ENCODE peak calls at places on chromosomes 16 and 17, in eight cellular contexts. N is cardiac fibroblast; X is effector memory CD8-positive, alpha-beta T cell; G is HEK293T; Z is stimulated activated CD8-positive, alpha-beta memory T cell treated with anti-CD3 and anti-CD28 coated beads, Interleukin-7, amount 100 ng/mL, for 1 hour; O is iPS-NIHi11; B is D341Med; L is hypothalamus. C is an unnamed sample.

GRCh38 chr16:50301626-50302471 is 35.5 kb downstream of the ADCY7 start:
- DNase-seq in L (no peak), X (no peak), B (no peak), Z (no peak), N (peak; percentile 55), G (no peak), O (peak; percentile 30), C (no peak)

GRCh38 chr17:9226794-9227135 is 205.5 kb downstream of the NTN1 start:
- DNase-seq in O (peak; percentile 55), L (no peak), X (no peak), N (no peak), G (no peak), Z (no peak), B (no peak), C (no peak)

GRCh38 chr16:56869513-56870270 is 4.7 kb downstream of the SLC12A3 start:
- DNase-seq in G (peak; percentile 34), O (peak; percentile 71), B (no peak), N (no peak), X (peak; percentile 31), Z (no peak), L (no peak), C (no peak)

GRCh38 chr17:9837551-9838471 is 12.1 kb downstream of the GLP2R start:
- DNase-seq in L (no peak), G (no peak), X (no peak), O (no peak), Z (no peak), N (peak; percentile 95), B (no peak), C (no peak)

GRCh38 chr16:71762186-71762585 is 37.7 kb upstream of the PHLPP2 start:
- DNase-seq in N (peak; percentile 33), O (no peak), Z (no peak), X (no peak), G (no peak), L (no peak), B (no peak), C (no peak)

GRCh38 chr16:85080923-85081498 is 31.3 kb downstream of the CIBAR2 start:
- DNase-seq in L (no peak), O (no peak), G (no peak), X (no peak), Z (no peak), N (no peak), B (peak; percentile 67), C (no peak)

GRCh38 chr16:58679763-58680162 is 4.8 kb downstream of the SLC38A7 start:
- DNase-seq in G (no peak), L (no peak), N (no peak), B (no peak), X (no peak), O (no peak), Z (no peak), C (no peak)

GRCh38 chr16:90046971-90047713 is 27.9 kb upstream of the DBNDD1 start:
- DNase-seq in N (peak; percentile 85), B (no peak), G (no peak), X (no peak), L (peak; percentile 26), Z (no peak), O (peak; percentile 75), C (no peak)

GRCh38 chr17:31511583-31511982 is 120.1 kb downstream of the RAB11FIP4 start:
- DNase-seq in Z (no peak), B (no peak), N (no peak), X (no peak), O (no peak), L (peak; percentile 28), G (no peak), C (no peak)

GRCh38 chr16:68823401-68823800 is 19.9 kb upstream of the TANGO6 start:
- DNase-seq in G (no peak), L (no peak), X (no peak), Z (no peak), O (peak; percentile 51), B (no peak), N (peak; percentile 88), C (no peak)

GRCh38 chr16:54056921-54057320 is 229.7 kb downstream of the IRX3 start:
- DNase-seq in L (no peak), B (no peak), O (no peak), Z (no peak), X (no peak), N (no peak), G (no peak), C (no peak)

GRCh38 chr17:47305302-47305923 is 18.3 kb upstream of the EFCAB13 start:
- DNase-seq in L (no peak), N (peak; percentile 95), O (peak; percentile 39), G (no peak), B (no peak), Z (no peak), X (no peak), C (no peak)

GRCh38 chr17:32341141-32341856 is 674 bp downstream of the C17orf75 start:
- DNase-seq in G (no peak), B (peak; percentile 57), X (peak; percentile 46), N (no peak), Z (no peak), L (no peak), O (no peak), C (no peak)

GRCh38 chr16:79795556-79795955 is 195.0 kb upstream of the MAF start:
- DNase-seq in L (no peak), O (no peak), B (no peak), X (no peak), G (no peak), Z (no peak), N (no peak), C (no peak)

GRCh38 chr16:65644821-65645220 is 523.0 kb upstream of the CDH11 start:
- DNase-seq in B (no peak), N (no peak), G (no peak), L (no peak), Z (no peak), X (no peak), O (no peak), C (no peak)

GRCh38 chr17:57530508-57530907 is 214.6 kb downstream of the CCDC182 start:
- DNase-seq in Z (no peak), O (no peak), G (no peak), X (peak; percentile 3), N (no peak), L (no peak), B (no peak), C (no peak)

GRCh38 chr17:48753794-48754499 is 25.4 kb upstream of the HOXB13 start:
- DNase-seq in B (peak; percentile 37), L (no peak), N (no peak), X (no peak), Z (no peak), G (no peak), O (no peak), C (no peak)

GRCh38 chr17:62995377-62995885 is 29.4 kb downstream of the TANC2 start:
- DNase-seq in G (peak; percentile 45), B (peak; percentile 69), L (no peak), N (peak; percentile 68), Z (no peak), X (peak; percentile 5), O (peak; percentile 38), C (no peak)

GRCh38 chr16:85310868-85311585 is 198.8 kb upstream of the CIBAR2 start:
- DNase-seq in B (no peak), G (no peak), Z (no peak), O (no peak), X (no peak), N (no peak), L (no peak), C (no peak)

GRCh38 chr17:78538033-78538776 is 39.0 kb downstream of the DNAH17 start:
- DNase-seq in X (no peak), N (no peak), B (no peak), L (no peak), G (no peak), Z (no peak), O (peak; percentile 46), C (no peak)

GRCh38 chr16:69482410-69482951 is 58.1 kb downstream of the CYB5B start:
- DNase-seq in N (peak; percentile 97), X (no peak), O (no peak), L (no peak), G (no peak), Z (no peak), B (peak; percentile 87), C (no peak)

GRCh38 chr16:89547860-89548259 is 12.6 kb upstream of the RPL13 start:
- DNase-seq in G (no peak), X (no peak), B (no peak), L (no peak), O (no peak), Z (no peak), N (no peak), C (no peak)

GRCh38 chr17:82876602-82877391 is 37.0 kb upstream of the ZNF750 start:
- DNase-seq in B (peak; percentile 77), N (peak; percentile 79), G (peak; percentile 85), O (peak; percentile 79), X (no peak), Z (no peak), L (peak; percentile 56), C (peak; percentile 87)